ENCODE peak calls at places on chromosomes 7 and 10, in five cellular contexts. N, H, O, X and U are unnamed samples.

GRCh38 chr10:93813507-93814465 is 56.0 kb downstream of the LGI1 start:
- DNase-seq in O (peak), X (peak), N (no peak), H (peak), U (no peak)

GRCh38 chr10:7056216-7056615 is 354.6 kb downstream of the SFMBT2 start:
- DNase-seq in X (no peak), N (no peak), O (no peak), H (no peak), U (no peak)

GRCh38 chr7:106644999-106645398 is 16.0 kb downstream of the CCDC71L start:
- DNase-seq in N (no peak), X (no peak), H (no peak), O (no peak), U (no peak)

GRCh38 chr7:1404881-1405548 is 54.3 kb downstream of the MICALL2 start:
- DNase-seq in O (no peak), H (no peak), N (no peak), X (no peak), U (no peak)

GRCh38 chr10:1123198-1123597 is 67.0 kb downstream of the WDR37 start:
- DNase-seq in O (no peak), N (no peak), H (no peak), X (peak), U (no peak)

GRCh38 chr7:85025312-85025756 is 161.5 kb downstream of the SEMA3D start:
- DNase-seq in N (no peak), H (no peak), O (peak), X (peak), U (no peak)

GRCh38 chr7:91565499-91566331 is 301.5 kb downstream of the FZD1 start:
- DNase-seq in X (no peak), O (no peak), H (no peak), N (no peak), U (no peak)

GRCh38 chr10:12638103-12638502 is 288.8 kb downstream of the CAMK1D start:
- DNase-seq in O (no peak), H (no peak), N (peak), X (no peak), U (no peak)

GRCh38 chr10:91162050-91162494 is 58.4 kb upstream of the PCGF5 start:
- DNase-seq in H (no peak), N (no peak), O (peak), X (no peak), U (no peak)

GRCh38 chr10:13087986-13088618 is 11.9 kb upstream of the OPTN start:
- DNase-seq in N (peak), H (no peak), X (peak), O (peak), U (no peak)

GRCh38 chr10:114869500-114869899 is 47.9 kb downstream of the FHIP2A start:
- DNase-seq in X (peak), H (no peak), O (peak), N (no peak), U (no peak)

GRCh38 chr10:68082815-68083395 is 7.8 kb upstream of the HERC4 start:
- DNase-seq in X (peak), H (no peak), O (peak), N (no peak), U (no peak)

GRCh38 chr10:88178758-88179157 is 315.3 kb downstream of the PTEN start:
- DNase-seq in H (no peak), X (no peak), N (no peak), O (no peak), U (no peak)

GRCh38 chr10:32239770-32240169 is 107.2 kb downstream of the EPC1 start:
- DNase-seq in X (peak), H (no peak), N (no peak), O (peak), U (no peak)

GRCh38 chr10:43299579-43299978 is 32.7 kb upstream of the RASGEF1A start:
- DNase-seq in O (no peak), N (no peak), H (no peak), X (no peak), U (no peak)

GRCh38 chr7:144908324-144908723 is 72.5 kb upstream of the TPK1 start:
- DNase-seq in O (no peak), X (no peak), H (no peak), N (no peak), U (no peak)

GRCh38 chr10:60605476-60605875 is 172.8 kb upstream of the CDK1 start:
- DNase-seq in X (no peak), N (no peak), O (no peak), H (no peak), U (no peak)

GRCh38 chr7:75024922-75025321 is 48.7 kb downstream of the RCC1L start:
- DNase-seq in O (no peak), N (no peak), X (no peak), H (no peak), U (no peak)

GRCh38 chr10:117454502-117454901 is 79.3 kb upstream of the PDZD8 start:
- DNase-seq in H (no peak), X (peak), O (no peak), N (no peak), U (no peak)

GRCh38 chr10:27223964-27224363 is 16.6 kb downstream of the ACBD5 start:
- DNase-seq in N (no peak), X (peak), O (no peak), H (peak), U (no peak)

GRCh38 chr10:101065479-101066145 is 3.8 kb downstream of the KAZALD1 start:
- DNase-seq in N (no peak), H (no peak), X (peak), O (no peak), U (no peak)

GRCh38 chr7:155259791-155260497 is 37.7 kb upstream of the INSIG1 start:
- DNase-seq in O (no peak), X (no peak), H (no peak), N (no peak), U (no peak)

GRCh38 chr10:61902448-61903183 is 1.1 kb downstream of the ARID5B start:
- DNase-seq in X (peak), N (no peak), O (peak), H (peak), U (no peak)

GRCh38 chr10:61903991-61904350 is 2.5 kb downstream of the ARID5B start:
- DNase-seq in N (no peak), X (no peak), H (no peak), O (no peak), U (no peak)

GRCh38 chr10:61901829-61902447 is 439 bp downstream of the ARID5B start:
- DNase-seq in X (peak), O (no peak), H (peak), N (no peak), U (no peak)

GRCh38 chr10:61904711-61905445 is 3.4 kb downstream of the ARID5B start:
- DNase-seq in H (peak), N (no peak), X (peak), O (peak), U (no peak)

DNA sequence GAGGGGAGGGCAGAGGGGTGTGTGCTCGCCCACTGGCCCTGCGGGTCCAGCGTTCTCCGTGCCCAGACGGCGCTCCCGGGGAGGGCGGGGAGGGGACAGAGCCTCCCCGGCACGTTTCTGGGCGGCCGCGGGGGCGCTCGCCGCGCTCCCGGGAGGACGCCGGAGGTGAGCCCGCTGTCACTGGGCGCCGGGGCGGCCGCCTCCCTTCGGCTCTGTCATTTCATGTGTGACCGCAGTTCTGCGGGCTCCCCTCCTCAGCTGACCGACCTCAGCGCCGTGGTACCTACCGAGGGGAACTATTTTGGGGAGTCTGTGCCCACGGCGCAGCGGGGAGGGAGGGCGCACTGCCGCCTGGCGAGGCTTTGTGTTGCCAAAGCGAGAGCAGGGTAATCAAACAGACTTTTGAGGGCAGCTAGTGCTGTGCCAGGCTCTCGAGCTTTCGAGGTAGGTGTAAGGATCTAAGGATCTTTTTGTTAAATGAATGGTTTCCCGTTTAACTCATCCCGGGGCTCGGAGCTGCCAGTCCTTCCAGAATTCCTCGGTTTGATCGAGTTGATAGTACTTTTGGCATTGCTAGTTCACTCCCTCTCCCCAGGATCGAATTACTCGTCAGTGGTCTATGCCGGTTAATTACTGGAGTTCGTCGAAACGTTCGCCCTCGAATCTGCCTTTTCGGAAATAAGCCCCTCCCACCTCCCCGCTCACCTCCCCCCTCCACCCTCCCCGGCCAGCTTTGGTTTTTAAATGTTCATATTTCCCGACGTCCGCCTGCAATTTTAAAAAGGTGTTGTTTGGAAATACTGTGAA is 1.9 kb downstream of the ARID5B start:
- DNase-seq in X (peak), O (peak), N (no peak), H (peak), U (no peak)
- TF ChIP-seq CTCF in X (no peak), O (peak), N (peak), H (no peak), U (peak)

DNA sequence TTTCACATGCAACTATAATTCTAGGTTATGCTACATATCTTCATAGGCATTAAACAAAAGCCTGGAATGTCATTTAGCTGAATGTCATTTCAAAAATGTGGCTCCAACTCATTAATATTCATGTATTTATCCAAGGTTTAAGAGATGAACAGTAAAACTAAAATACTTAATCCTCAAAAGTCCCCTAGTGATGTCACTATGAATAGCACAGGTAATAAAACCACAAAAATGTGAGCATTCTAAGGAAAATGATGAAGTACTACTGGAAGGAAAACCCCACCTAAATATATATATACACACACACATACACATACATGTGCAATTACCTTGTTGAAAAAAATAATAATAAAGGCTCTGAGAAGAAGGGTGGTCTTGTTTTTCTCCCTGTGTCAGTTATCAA is 154.4 kb upstream of the ASAH2 start:
- DNase-seq in H (no peak), X (no peak), O (no peak), N (no peak), U (no peak)
- TF ChIP-seq CTCF in H (no peak), X (no peak), O (no peak), N (no peak), U (no peak)

GRCh38 chr10:129658673-129659072 is 191.6 kb downstream of the MGMT start:
- DNase-seq in X (no peak), N (no peak), H (no peak), O (no peak), U (no peak)
- TF ChIP-seq CTCF in X (peak), N (peak), H (peak), O (no peak), U (peak)

GRCh38 chr10:121698336-121698735 is 100.1 kb upstream of the FGFR2 start:
- DNase-seq in X (no peak), O (no peak), H (no peak), N (no peak), U (no peak)

GRCh38 chr10:121698902-121699301 is 100.7 kb upstream of the FGFR2 start:
- DNase-seq in X (no peak), O (no peak), H (no peak), N (no peak), U (no peak)

GRCh38 chr10:121695731-121696464 is 97.7 kb upstream of the FGFR2 start:
- DNase-seq in H (no peak), N (no peak), O (no peak), X (no peak), U (no peak)

GRCh38 chr10:121694966-121695340 is 96.7 kb upstream of the FGFR2 start:
- DNase-seq in H (no peak), X (no peak), O (no peak), N (no peak), U (no peak)

GRCh38 chr10:121696854-121697253 is 98.6 kb upstream of the FGFR2 start:
- DNase-seq in N (no peak), H (peak), O (no peak), X (no peak), U (no peak)
- TF ChIP-seq CTCF in N (peak), H (peak), O (no peak), X (peak), U (peak)

GRCh38 chr7:76512941-76513816 is 2.8 kb downstream of the UPK3B start:
- DNase-seq in H (peak), O (no peak), N (no peak), X (no peak), U (peak)
- TF ChIP-seq CTCF in H (peak), O (peak), N (peak), X (peak), U (peak)

DNA sequence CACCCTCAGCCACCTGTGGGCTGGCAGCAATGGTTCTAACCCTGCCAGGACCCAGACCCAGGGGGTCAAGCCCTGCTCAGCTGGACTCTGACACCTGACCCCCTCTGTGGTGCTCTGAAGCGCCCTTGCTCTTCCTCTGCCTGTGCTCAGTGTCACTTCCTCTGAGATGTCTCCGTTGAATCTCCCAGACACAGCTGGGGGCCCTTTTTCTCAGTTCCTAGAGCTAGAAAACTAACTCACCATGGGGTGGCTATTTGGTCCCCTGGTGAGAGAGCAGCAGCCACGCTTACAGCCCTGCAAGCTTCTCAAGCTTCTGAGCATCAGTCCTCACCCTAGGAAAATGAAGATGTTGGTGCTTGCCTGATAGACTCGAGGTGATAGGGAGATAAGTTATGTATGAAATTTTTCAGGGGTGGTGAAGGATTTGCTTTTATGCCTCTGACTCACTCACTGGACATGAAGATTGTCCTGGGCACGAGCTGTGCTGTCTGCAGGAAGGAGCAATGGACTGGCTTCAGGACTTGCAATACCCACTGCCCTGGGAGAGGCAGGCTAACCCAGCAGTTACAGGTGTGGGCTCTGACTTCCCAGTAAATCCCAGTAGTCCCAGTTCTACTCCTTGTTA is 29.6 kb downstream of the COL13A1 start:
- DNase-seq in N (no peak), H (no peak), O (no peak), X (no peak), U (no peak)
- TF ChIP-seq CTCF in N (no peak), H (no peak), O (no peak), X (no peak), U (no peak)

GRCh38 chr10:9209105-9209798 is 1154.8 kb downstream of the GATA3 start:
- DNase-seq in X (peak), N (peak), O (peak), H (peak), U (no peak)

GRCh38 chr10:9214618-9215017 is 1160.1 kb downstream of the GATA3 start:
- DNase-seq in X (no peak), O (no peak), H (no peak), N (no peak), U (no peak)

GRCh38 chr10:9205558-9205957 is 1151.1 kb downstream of the GATA3 start:
- DNase-seq in O (no peak), H (no peak), N (no peak), X (no peak), U (no peak)

GRCh38 chr10:9215121-9215520 is 1160.6 kb downstream of the GATA3 start:
- DNase-seq in H (no peak), X (no peak), N (no peak), O (no peak), U (no peak)

GRCh38 chr10:9211228-9211627 is 1156.7 kb downstream of the GATA3 start:
- DNase-seq in N (no peak), O (no peak), H (no peak), X (no peak), U (no peak)
- TF ChIP-seq CTCF in N (peak), O (no peak), H (peak), X (peak), U (peak)

DNA sequence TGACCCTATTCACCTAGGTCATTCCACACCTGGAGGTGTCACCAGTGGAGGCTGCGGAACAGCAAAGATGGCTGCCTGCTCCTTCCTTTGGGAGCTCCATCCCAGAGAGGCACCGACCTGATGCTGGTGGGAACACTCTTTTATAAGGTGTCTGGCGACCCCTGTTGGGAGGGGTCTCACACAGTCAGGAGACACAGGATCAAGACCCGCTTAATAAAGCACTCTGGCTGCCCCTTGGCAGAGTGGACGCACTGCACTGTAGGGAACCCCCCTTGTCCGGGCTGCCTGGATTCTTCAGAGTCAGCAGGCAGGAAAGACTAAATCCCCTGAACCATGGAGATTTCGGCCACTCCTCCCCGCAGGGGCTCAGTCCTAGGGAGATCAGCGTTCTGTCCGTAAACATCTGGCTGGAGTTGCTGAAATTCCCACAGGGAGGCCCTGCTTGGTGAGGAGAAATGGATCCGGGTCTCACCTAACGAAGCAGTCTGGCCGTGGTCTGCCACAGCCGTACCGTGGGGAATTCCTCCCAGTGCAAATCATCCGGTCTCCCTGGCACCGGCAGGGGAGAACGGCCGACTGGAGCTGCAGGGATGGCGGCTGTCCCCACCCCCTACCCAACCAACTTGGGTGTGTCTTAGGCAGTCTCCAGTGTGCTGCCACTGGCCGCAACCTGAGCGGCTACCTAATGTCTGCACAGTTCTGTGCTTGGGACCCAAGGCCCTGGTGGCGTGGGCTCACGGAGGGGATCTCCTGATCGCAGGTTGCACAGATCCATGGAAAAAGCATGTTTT is 66.1 kb downstream of the LSMEM1 start:
- DNase-seq in N (no peak), H (no peak), X (no peak), O (no peak), U (no peak)
- TF ChIP-seq CTCF in N (no peak), H (no peak), X (no peak), O (no peak), U (no peak)

GRCh38 chr7:143389316-143390097 is 8.4 kb downstream of the ZYX start:
- DNase-seq in X (no peak), N (no peak), H (no peak), O (no peak), U (no peak)
- TF ChIP-seq CTCF in X (no peak), N (peak), H (no peak), O (no peak), U (no peak)